ENCODE peak calls at places on chromosomes 3 and 15, in eight cellular contexts. One of them, this sample, is unnamed.

GRCh38 chr15:20340331-20340811 is 201.2 kb downstream of the GOLGA6L6 start:
- DNase-seq in central memory CD4-positive, alpha-beta T cell: no peak
- DNase-seq in glutamatergic neuron: peak; percentile 36
- DNase-seq in mammary epithelial cell: peak; percentile 17
- DNase-seq in BJ: no peak
- DNase-seq in ACHN: no peak
- DNase-seq in fibroblast of mammary gland: no peak
- DNase-seq in fibroblast of pulmonary artery: peak; percentile 26
- DNase-seq in this sample: no peak

GRCh38 chr15:22958487-22959280 is 21.5 kb downstream of the CYFIP1 start:
- DNase-seq in fibroblast of mammary gland: no peak
- DNase-seq in glutamatergic neuron: no peak
- DNase-seq in BJ: no peak
- DNase-seq in fibroblast of pulmonary artery: no peak
- DNase-seq in mammary epithelial cell: no peak
- DNase-seq in central memory CD4-positive, alpha-beta T cell: no peak
- DNase-seq in ACHN: no peak
- DNase-seq in this sample: no peak

GRCh38 chr3:67018105-67018788 is 20.1 kb downstream of the KBTBD8 start:
- DNase-seq in central memory CD4-positive, alpha-beta T cell: no peak
- DNase-seq in ACHN: no peak
- DNase-seq in glutamatergic neuron: no peak
- DNase-seq in fibroblast of pulmonary artery: peak; percentile 62
- DNase-seq in mammary epithelial cell: peak; percentile 21
- DNase-seq in fibroblast of mammary gland: peak; percentile 28
- DNase-seq in BJ: no peak
- DNase-seq in this sample: no peak

GRCh38 chr15:31031471-31032064 is 40.1 kb upstream of the MTMR10 start:
- DNase-seq in BJ: no peak
- DNase-seq in ACHN: peak; percentile 24
- DNase-seq in mammary epithelial cell: peak; percentile 35
- DNase-seq in central memory CD4-positive, alpha-beta T cell: no peak
- DNase-seq in glutamatergic neuron: no peak
- DNase-seq in fibroblast of mammary gland: peak; percentile 50
- DNase-seq in fibroblast of pulmonary artery: peak; percentile 67
- DNase-seq in this sample: no peak

GRCh38 chr3:48086736-48087470 is 70.7 kb upstream of the MAP4 start:
- DNase-seq in fibroblast of mammary gland: peak; percentile 66
- DNase-seq in BJ: peak; percentile 19
- DNase-seq in mammary epithelial cell: peak; percentile 49
- DNase-seq in central memory CD4-positive, alpha-beta T cell: no peak
- DNase-seq in fibroblast of pulmonary artery: peak; percentile 44
- DNase-seq in ACHN: no peak
- DNase-seq in glutamatergic neuron: no peak
- DNase-seq in this sample: peak; percentile 3

GRCh38 chr15:74315626-74316025 is 51.8 kb downstream of the CYP11A1 start:
- DNase-seq in central memory CD4-positive, alpha-beta T cell: no peak
- DNase-seq in fibroblast of pulmonary artery: no peak
- DNase-seq in glutamatergic neuron: no peak
- DNase-seq in fibroblast of mammary gland: no peak
- DNase-seq in mammary epithelial cell: no peak
- DNase-seq in ACHN: no peak
- DNase-seq in BJ: no peak
- DNase-seq in this sample: no peak

GRCh38 chr3:71702131-71703024 is 22.8 kb downstream of the EIF4E3 start:
- DNase-seq in fibroblast of mammary gland: no peak
- DNase-seq in ACHN: no peak
- DNase-seq in glutamatergic neuron: no peak
- DNase-seq in mammary epithelial cell: no peak
- DNase-seq in central memory CD4-positive, alpha-beta T cell: peak; percentile 62
- DNase-seq in BJ: no peak
- DNase-seq in fibroblast of pulmonary artery: no peak
- DNase-seq in this sample: no peak

GRCh38 chr3:22729981-22730380 is 473.1 kb upstream of the UBE2E2 start:
- DNase-seq in ACHN: no peak
- DNase-seq in glutamatergic neuron: no peak
- DNase-seq in central memory CD4-positive, alpha-beta T cell: no peak
- DNase-seq in fibroblast of pulmonary artery: peak; percentile 11
- DNase-seq in BJ: no peak
- DNase-seq in fibroblast of mammary gland: peak; percentile 7
- DNase-seq in mammary epithelial cell: peak; percentile 2
- DNase-seq in this sample: no peak

GRCh38 chr3:152779649-152780048 is 55.3 kb upstream of the P2RY1 start:
- DNase-seq in ACHN: no peak
- DNase-seq in BJ: no peak
- DNase-seq in fibroblast of pulmonary artery: peak; percentile 63
- DNase-seq in mammary epithelial cell: no peak
- DNase-seq in fibroblast of mammary gland: peak; percentile 34
- DNase-seq in glutamatergic neuron: no peak
- DNase-seq in central memory CD4-positive, alpha-beta T cell: no peak
- DNase-seq in this sample: peak; percentile 17

GRCh38 chr15:89377842-89378698 is 43.4 kb upstream of the POLG start:
- DNase-seq in fibroblast of mammary gland: no peak
- DNase-seq in BJ: no peak
- DNase-seq in central memory CD4-positive, alpha-beta T cell: no peak
- DNase-seq in mammary epithelial cell: peak; percentile 57
- DNase-seq in glutamatergic neuron: no peak
- DNase-seq in ACHN: no peak
- DNase-seq in fibroblast of pulmonary artery: no peak
- DNase-seq in this sample: no peak

GRCh38 chr3:50298836-50299637 is at the start of the genes HYAL3 and NAA80:
- DNase-seq in mammary epithelial cell: peak; percentile 100
- DNase-seq in glutamatergic neuron: peak; percentile 98
- DNase-seq in central memory CD4-positive, alpha-beta T cell: peak; percentile 100
- DNase-seq in fibroblast of mammary gland: peak; percentile 99
- DNase-seq in fibroblast of pulmonary artery: peak; percentile 100
- DNase-seq in ACHN: peak; percentile 97
- DNase-seq in BJ: peak; percentile 98
- DNase-seq in this sample: peak; percentile 97

GRCh38 chr3:25040739-25041138 is 387.3 kb upstream of the RARB start:
- DNase-seq in ACHN: no peak
- DNase-seq in glutamatergic neuron: no peak
- DNase-seq in central memory CD4-positive, alpha-beta T cell: no peak
- DNase-seq in mammary epithelial cell: no peak
- DNase-seq in fibroblast of pulmonary artery: no peak
- DNase-seq in BJ: no peak
- DNase-seq in fibroblast of mammary gland: no peak
- DNase-seq in this sample: no peak